ENCODE peak calls at places on chromosomes 13 and 19, in seven cellular contexts. One of them, this sample, is unnamed.

GRCh38 chr13:110607675-110608224 is 7.6 kb upstream of the NAXD start:
- DNase-seq in ELF-1: no peak
- DNase-seq in amniotic epithelial cell: peak
- DNase-seq in left cardiac atrium: no peak
- DNase-seq in kidney glomerular epithelial cell: no peak
- DNase-seq in KG1: no peak
- DNase-seq in ovary: no peak
- DNase-seq in this sample: no peak

GRCh38 chr13:99199541-99200432 is 867 bp upstream of the UBAC2 start:
- DNase-seq in kidney glomerular epithelial cell: no peak
- DNase-seq in KG1: no peak
- DNase-seq in amniotic epithelial cell: peak
- DNase-seq in left cardiac atrium: no peak
- DNase-seq in ovary: no peak
- DNase-seq in ELF-1: no peak
- DNase-seq in this sample: no peak

GRCh38 chr13:62875118-62875640 is 1459.5 kb upstream of the PCDH20 start:
- DNase-seq in KG1: no peak
- DNase-seq in left cardiac atrium: no peak
- DNase-seq in ovary: no peak
- DNase-seq in amniotic epithelial cell: no peak
- DNase-seq in kidney glomerular epithelial cell: no peak
- DNase-seq in ELF-1: no peak
- DNase-seq in this sample: no peak

GRCh38 chr19:3510727-3511126 is 4.6 kb downstream of the FZR1 start:
- DNase-seq in left cardiac atrium: no peak
- DNase-seq in ELF-1: no peak
- DNase-seq in kidney glomerular epithelial cell: no peak
- DNase-seq in amniotic epithelial cell: no peak
- DNase-seq in ovary: no peak
- DNase-seq in KG1: no peak
- DNase-seq in this sample: no peak

GRCh38 chr13:85693889-85694511 is 105.2 kb downstream of the SLITRK6 start:
- DNase-seq in ovary: no peak
- DNase-seq in amniotic epithelial cell: no peak
- DNase-seq in ELF-1: peak
- DNase-seq in kidney glomerular epithelial cell: no peak
- DNase-seq in left cardiac atrium: no peak
- DNase-seq in KG1: no peak
- DNase-seq in this sample: no peak

GRCh38 chr19:41792513-41793413 is 3.6 kb upstream of the CEACAM3 start:
- DNase-seq in ELF-1: peak
- DNase-seq in ovary: no peak
- DNase-seq in kidney glomerular epithelial cell: peak
- DNase-seq in amniotic epithelial cell: peak
- DNase-seq in KG1: no peak
- DNase-seq in left cardiac atrium: peak
- DNase-seq in this sample: peak

GRCh38 chr13:51619614-51620013 is 35.4 kb downstream of the WDFY2 start:
- DNase-seq in amniotic epithelial cell: peak
- DNase-seq in ELF-1: no peak
- DNase-seq in ovary: no peak
- DNase-seq in left cardiac atrium: no peak
- DNase-seq in kidney glomerular epithelial cell: peak
- DNase-seq in KG1: no peak
- DNase-seq in this sample: no peak

GRCh38 chr19:55451522-55452380 is 8.7 kb upstream of the SHISA7 start:
- DNase-seq in amniotic epithelial cell: no peak
- DNase-seq in KG1: no peak
- DNase-seq in ELF-1: no peak
- DNase-seq in left cardiac atrium: no peak
- DNase-seq in kidney glomerular epithelial cell: no peak
- DNase-seq in ovary: no peak
- DNase-seq in this sample: no peak

GRCh38 chr13:59391696-59392095 is 772.0 kb downstream of the DIAPH3 start:
- DNase-seq in ovary: no peak
- DNase-seq in ELF-1: peak
- DNase-seq in amniotic epithelial cell: peak
- DNase-seq in KG1: peak
- DNase-seq in left cardiac atrium: peak
- DNase-seq in kidney glomerular epithelial cell: peak
- DNase-seq in this sample: no peak

This sample was measured in heart left ventricle.